ENCODE peak calls at places on chromosomes 5 and 9, in nine cellular contexts. A is psoas muscle, Q is GM13976, J is mesothelial cell of epicardium, Y is cardiac muscle cell, G is upper lobe of left lung, B is MCF 10A, T is neural crest cell, S is WTC11. U is an unnamed sample.

GRCh38 chr9:20409321-20410092 is 212.8 kb downstream of the MLLT3 start:
- DNase-seq in S (no peak), J (no peak), G (no peak), B (no peak), A (no peak), Y (no peak), T (no peak), Q (no peak), U (no peak)

GRCh38 chr9:84397822-84398221 is 57.3 kb upstream of the SLC28A3 start:
- DNase-seq in Q (no peak), T (no peak), Y (no peak), B (peak), S (no peak), A (no peak), J (no peak), G (no peak), U (no peak)

GRCh38 chr9:88076286-88077070 is 61.8 kb downstream of the SPATA31C2 start:
- DNase-seq in Q (peak), S (peak), A (peak), J (peak), Y (peak), G (peak), B (peak), T (peak), U (no peak)

GRCh38 chr9:87206064-87206661 is 258.9 kb upstream of the GAS1 start:
- DNase-seq in A (no peak), Y (no peak), B (no peak), G (no peak), Q (no peak), T (no peak), S (no peak), J (no peak), U (no peak)

GRCh38 chr5:83919071-83920041 is 198.7 kb upstream of the HAPLN1 start:
- DNase-seq in J (no peak), Q (no peak), T (no peak), A (no peak), B (no peak), S (no peak), Y (no peak), G (no peak), U (no peak)

GRCh38 chr5:127030259-127031146 is at the start of gene MARCHF3:
- DNase-seq in Y (peak), B (peak), A (peak), G (peak), T (peak), J (peak), S (peak), Q (peak), U (peak)

GRCh38 chr5:152514827-152515397 is 109.8 kb upstream of the NMUR2 start:
- DNase-seq in Q (no peak), S (no peak), J (no peak), T (no peak), A (no peak), Y (peak), B (peak), G (no peak), U (no peak)

GRCh38 chr5:34410411-34411139 is 245.6 kb upstream of the RAI14 start:
- DNase-seq in G (no peak), Q (no peak), Y (no peak), B (no peak), J (no peak), T (no peak), A (no peak), S (peak), U (no peak)

GRCh38 chr5:147170603-147171002 is 64.2 kb upstream of the STK32A start:
- DNase-seq in T (no peak), G (no peak), J (no peak), S (no peak), B (no peak), Y (no peak), A (no peak), Q (no peak), U (no peak)

GRCh38 chr5:179263391-179264052 is 81.7 kb downstream of the ADAMTS2 start:
- DNase-seq in A (peak), J (no peak), G (peak), Y (no peak), B (no peak), S (peak), T (no peak), Q (no peak), U (peak)

GRCh38 chr9:16075695-16076094 is 522.9 kb downstream of the CCDC171 start:
- DNase-seq in Q (no peak), T (no peak), S (no peak), G (no peak), Y (no peak), A (no peak), J (no peak), B (no peak), U (no peak)

GRCh38 chr5:145554399-145554798 is 280.7 kb downstream of the PRELID2 start:
- DNase-seq in T (no peak), Q (no peak), A (no peak), Y (peak), S (no peak), G (no peak), B (peak), J (no peak), U (no peak)

GRCh38 chr5:179378441-179379271 is 33.4 kb upstream of the ADAMTS2 start:
- DNase-seq in Y (no peak), B (no peak), A (no peak), Q (peak), G (no peak), T (no peak), S (no peak), J (no peak), U (no peak)

GRCh38 chr5:176611435-176611834 is 1.5 kb upstream of the GPRIN1 start:
- DNase-seq in S (peak), T (peak), A (peak), J (peak), G (no peak), Q (no peak), Y (peak), B (peak), U (peak)

GRCh38 chr5:118653155-118653554 is 335.2 kb downstream of the DTWD2 start:
- DNase-seq in J (no peak), A (no peak), B (no peak), S (no peak), T (no peak), Q (no peak), G (no peak), Y (no peak), U (no peak)

GRCh38 chr5:122430328-122430586 is 118.2 kb downstream of the SNCAIP start:
- DNase-seq in J (no peak), S (no peak), Q (no peak), B (no peak), T (no peak), Y (no peak), G (no peak), A (no peak), U (no peak)

GRCh38 chr5:137470111-137470920 is 28.8 kb downstream of the SPOCK1 start:
- DNase-seq in T (no peak), G (no peak), A (peak), Y (no peak), B (peak), S (no peak), Q (no peak), J (no peak), U (no peak)

GRCh38 chr5:110951373-110951791 is 120.1 kb upstream of the TSLP start:
- DNase-seq in B (peak), A (no peak), G (no peak), Y (no peak), S (no peak), Q (no peak), T (no peak), J (no peak), U (no peak)

GRCh38 chr9:108674766-108675530 is 180.8 kb downstream of the ACTL7B start:
- DNase-seq in T (no peak), Q (no peak), G (no peak), J (no peak), Y (no peak), B (no peak), A (no peak), S (no peak), U (no peak)

GRCh38 chr5:159550951-159551350 is 220.7 kb upstream of the IL12B start:
- DNase-seq in T (no peak), S (no peak), A (no peak), B (no peak), Q (no peak), Y (no peak), G (no peak), J (no peak), U (no peak)

GRCh38 chr5:151812757-151813309 is 41.1 kb downstream of the G3BP1 start:
- DNase-seq in Y (peak), Q (no peak), A (no peak), T (no peak), S (no peak), B (no peak), J (no peak), G (no peak), U (no peak)

GRCh38 chr9:9631302-9631701 is 981.5 kb downstream of the PTPRD start:
- DNase-seq in S (no peak), J (no peak), T (no peak), Y (no peak), G (no peak), Q (no peak), A (no peak), B (no peak), U (no peak)

GRCh38 chr5:131264453-131265200 is 774 bp downstream of the CDC42SE2 start:
- DNase-seq in Y (peak), J (peak), S (peak), G (peak), T (peak), A (peak), Q (no peak), B (peak), U (no peak)

GRCh38 chr5:37840036-37840909 is at the start of gene GDNF:
- DNase-seq in J (no peak), Q (peak), B (no peak), T (peak), A (peak), S (peak), G (peak), Y (peak), U (no peak)

GRCh38 chr9:76562511-76562911 is 103.5 kb downstream of the GCNT1 start:
- DNase-seq in Q (peak), A (no peak), B (peak), Y (no peak), G (no peak), T (no peak), S (no peak), J (no peak), U (no peak)

GRCh38 chr5:157100140-157100679 is 8.6 kb downstream of the HAVCR2 start:
- DNase-seq in G (no peak), S (no peak), A (no peak), J (no peak), Q (no peak), B (peak), T (no peak), Y (no peak), U (no peak)

GRCh38 chr9:116942593-116943061 is 255.5 kb downstream of the TRIM32 start:
- DNase-seq in S (no peak), T (no peak), A (no peak), Y (no peak), G (no peak), Q (no peak), B (no peak), J (no peak), U (no peak)

GRCh38 chr5:65395526-65396155 is 86.1 kb downstream of the ADAMTS6 start:
- DNase-seq in Y (no peak), G (no peak), B (peak), S (no peak), A (no peak), Q (no peak), T (no peak), J (no peak), U (no peak)

GRCh38 chr5:34016243-34016642 is 8.4 kb upstream of the AMACR start:
- DNase-seq in B (no peak), J (no peak), G (no peak), T (no peak), A (no peak), Y (no peak), Q (no peak), S (no peak), U (no peak)

GRCh38 chr5:174083041-174083827 is 37.7 kb downstream of the NSG2 start:
- DNase-seq in G (no peak), A (no peak), T (no peak), B (peak), J (no peak), Y (no peak), Q (no peak), S (no peak), U (no peak)

GRCh38 chr5:30103056-30104020 is 1090.1 kb upstream of the CDH6 start:
- DNase-seq in J (no peak), A (no peak), Y (no peak), Q (no peak), S (no peak), T (no peak), B (peak), G (no peak), U (no peak)
- TF ChIP-seq CTCF in J (no peak), A (no peak), Y (no peak), Q (no peak), S (no peak), T (no peak), B (no peak), G (no peak), U (no peak)

GRCh38 chr5:9698849-9699240 is 68.7 kb upstream of the TAS2R1 start:
- DNase-seq in J (no peak), Q (no peak), A (no peak), T (no peak), G (no peak), S (no peak), Y (no peak), B (no peak), U (no peak)
- TF ChIP-seq CTCF in J (no peak), Q (no peak), A (no peak), T (no peak), G (no peak), S (no peak), Y (no peak), B (no peak), U (no peak)

GRCh38 chr9:129033216-129033615 is 3.2 kb upstream of the MIGA2 start:
- DNase-seq in Y (no peak), B (no peak), T (no peak), Q (no peak), J (no peak), A (no peak), S (no peak), G (no peak), U (no peak)

GRCh38 chr9:129037767-129038098 is 1.3 kb downstream of the MIGA2 start:
- DNase-seq in Y (no peak), T (no peak), J (no peak), S (no peak), Q (no peak), G (no peak), B (no peak), A (no peak), U (no peak)

GRCh38 chr9:129038109-129038852 is 1.9 kb downstream of the MIGA2 start:
- DNase-seq in G (no peak), S (no peak), J (no peak), B (no peak), T (no peak), A (no peak), Q (no peak), Y (no peak), U (no peak)

GRCh38 chr9:129036923-129037766 is 719 bp downstream of the MIGA2 start:
- DNase-seq in A (no peak), G (no peak), T (no peak), B (no peak), J (no peak), Y (no peak), Q (no peak), S (no peak), U (no peak)

DNA sequence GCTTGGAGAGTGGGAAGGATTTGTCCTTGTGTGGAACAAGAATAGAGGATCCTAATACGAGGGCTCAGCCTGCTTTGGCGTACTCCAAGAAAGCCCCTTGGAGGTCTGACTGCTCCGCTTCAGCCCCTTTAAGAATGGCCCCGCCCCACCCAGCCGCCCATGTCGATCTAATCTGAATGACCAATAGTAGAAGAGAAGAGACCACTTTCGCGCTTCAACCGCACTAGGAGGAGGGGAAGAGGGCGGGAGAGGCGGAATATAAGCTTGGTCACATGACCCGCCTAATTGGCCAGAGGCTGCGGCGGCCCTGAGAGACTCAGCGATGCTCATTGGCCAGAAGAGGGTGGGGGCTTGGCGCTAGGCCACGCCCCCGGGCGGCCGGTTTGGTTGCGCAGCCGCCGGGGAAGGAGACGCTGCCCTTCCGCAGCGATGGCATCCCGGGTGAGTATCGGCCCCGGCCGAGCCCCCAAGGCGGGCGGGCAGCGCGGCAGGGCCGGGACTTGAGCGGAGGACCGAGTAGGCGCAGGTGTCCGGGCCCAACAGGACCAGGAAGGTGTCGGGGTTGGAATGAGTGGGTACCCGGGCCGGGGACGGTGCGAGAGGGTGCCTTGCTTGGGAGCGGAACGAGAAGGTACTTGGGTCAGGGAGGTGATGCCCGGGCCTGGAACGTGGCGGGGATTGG is at the start of gene MIGA2:
- DNase-seq in Q (peak), Y (peak), T (peak), S (peak), J (peak), A (peak), G (peak), B (peak), U (peak)
- TF ChIP-seq CTCF in Q (no peak), Y (no peak), T (no peak), S (no peak), J (no peak), A (no peak), G (no peak), B (no peak), U (no peak)

GRCh38 chr5:58187473-58188286 is 272.2 kb downstream of the PLK2 start:
- DNase-seq in T (no peak), Y (no peak), S (no peak), A (no peak), Q (no peak), G (no peak), B (no peak), J (no peak), U (no peak)

GRCh38 chr5:58185397-58186195 is 274.3 kb downstream of the PLK2 start:
- DNase-seq in J (no peak), Q (no peak), S (no peak), T (no peak), Y (no peak), B (peak), G (no peak), A (no peak), U (no peak)

GRCh38 chr5:58191451-58191850 is 268.4 kb downstream of the PLK2 start:
- DNase-seq in G (no peak), Y (no peak), Q (no peak), S (no peak), T (no peak), B (no peak), A (no peak), J (no peak), U (no peak)

GRCh38 chr5:58184910-58185309 is 275.0 kb downstream of the PLK2 start:
- DNase-seq in T (no peak), Y (no peak), Q (no peak), J (no peak), A (no peak), S (no peak), B (peak), G (no peak), U (no peak)

DNA sequence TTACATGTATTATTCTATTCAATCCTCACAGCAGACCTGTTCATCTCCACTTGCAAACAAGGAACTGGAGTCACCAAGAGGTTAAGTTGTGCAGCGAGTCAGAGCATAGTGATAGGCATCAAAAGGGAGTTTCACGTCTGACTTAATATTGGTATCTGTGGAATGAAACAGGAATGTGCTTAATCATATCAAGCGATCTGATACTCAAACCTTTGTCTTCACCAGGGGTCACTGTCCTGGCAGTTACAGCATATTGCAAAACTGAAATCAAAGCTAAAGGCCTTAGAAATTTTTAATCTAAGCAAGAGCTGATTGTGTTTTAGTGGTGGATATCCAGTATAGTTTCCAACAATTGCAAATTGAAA is 271.6 kb downstream of the PLK2 start:
- DNase-seq in Y (peak), J (no peak), B (peak), S (no peak), A (no peak), T (no peak), G (no peak), Q (no peak), U (no peak)
- TF ChIP-seq CTCF in Y (no peak), J (no peak), B (no peak), S (no peak), A (no peak), T (no peak), G (no peak), Q (no peak), U (no peak)

GRCh38 chr5:10353241-10354047 is at the start of gene MARCHF6:
- DNase-seq in Q (peak), Y (peak), S (peak), G (peak), B (peak), J (peak), A (peak), T (peak), U (peak)
- TF ChIP-seq CTCF in Q (no peak), Y (no peak), S (no peak), G (no peak), B (no peak), J (no peak), A (no peak), T (no peak), U (no peak)

DNA sequence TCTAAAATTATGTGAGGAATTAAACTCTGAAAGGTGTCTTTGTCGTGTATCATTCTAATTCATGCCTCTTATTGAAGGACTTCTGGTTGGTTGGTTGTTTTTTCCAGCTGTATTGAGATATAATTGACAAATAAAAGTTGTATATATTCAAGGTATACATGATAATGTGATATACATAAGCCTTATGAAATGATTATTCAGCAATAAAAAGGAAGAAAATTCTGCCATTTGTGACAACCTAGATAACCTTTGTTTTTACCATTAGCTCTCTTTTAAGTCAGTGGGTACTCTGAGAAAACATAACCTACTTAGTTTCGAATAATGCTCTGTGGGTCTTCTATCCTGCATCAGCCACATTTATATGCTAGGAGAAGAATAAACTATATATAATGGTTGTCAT is 89.6 kb downstream of the RAB3C start:
- DNase-seq in T (no peak), J (no peak), S (no peak), B (no peak), Q (no peak), G (no peak), A (no peak), Y (no peak), U (no peak)
- TF ChIP-seq CTCF in T (no peak), J (no peak), S (no peak), B (no peak), Q (no peak), G (no peak), A (no peak), Y (no peak), U (no peak)

DNA sequence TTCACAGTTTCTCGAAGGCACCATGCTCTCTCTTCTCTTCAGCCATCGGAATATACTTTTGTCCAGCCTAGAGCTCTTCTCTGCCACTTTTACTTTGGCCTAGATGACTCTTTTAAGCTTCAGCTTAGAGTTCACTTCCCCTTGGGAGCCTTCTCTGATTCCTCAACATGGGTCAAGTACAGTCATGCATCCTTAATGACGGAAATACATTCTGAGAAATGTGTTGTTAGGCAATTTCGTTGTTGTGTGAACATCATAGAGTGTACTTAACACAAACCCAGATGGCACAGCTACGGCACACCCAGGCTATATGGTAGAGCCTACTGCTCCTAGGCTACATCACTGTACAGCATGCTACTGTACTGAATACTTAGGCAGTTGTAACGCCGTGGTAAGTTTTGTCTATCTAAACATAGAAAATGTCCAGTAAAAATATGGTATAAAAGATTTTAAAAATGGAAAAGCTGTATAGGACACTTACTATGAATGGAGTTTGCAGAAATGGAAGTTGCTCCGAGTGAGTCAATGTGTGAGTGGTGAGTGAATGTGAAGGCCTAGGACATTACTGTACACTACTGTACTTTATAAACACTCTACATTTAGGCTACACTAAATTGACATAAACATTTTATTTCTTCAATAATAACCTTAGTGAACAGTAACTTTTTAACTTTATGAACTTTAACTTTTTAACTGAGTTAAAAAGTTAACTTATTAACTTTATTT is 15.1 kb upstream of the TNFSF15 start:
- DNase-seq in Y (no peak), J (no peak), G (no peak), A (no peak), B (no peak), T (no peak), S (no peak), Q (no peak), U (no peak)
- TF ChIP-seq CTCF in Y (no peak), J (no peak), G (no peak), A (no peak), B (no peak), T (no peak), S (no peak), Q (no peak), U (no peak)

GRCh38 chr9:37079370-37080164 is 40.8 kb upstream of the ZCCHC7 start:
- DNase-seq in Q (peak), T (peak), A (peak), G (peak), J (peak), B (peak), Y (peak), S (peak), U (peak)
- TF ChIP-seq CTCF in Q (no peak), T (no peak), A (no peak), G (no peak), J (no peak), B (no peak), Y (no peak), S (no peak), U (no peak)